ENCODE peak calls at places on chromosomes 12 and 14, in six cellular contexts. J, T, A, E, X and D are unnamed samples.

GRCh38 chr12:80087486-80088213 is 11.7 kb upstream of the OTOGL start:
- DNase-seq in J (no peak), T (no peak), A (no peak), E (no peak), X (no peak), D (no peak)

GRCh38 chr12:112252184-112252583 is 126.8 kb downstream of the TRAFD1 start:
- DNase-seq in J (no peak), T (no peak), A (peak), E (no peak), X (no peak), D (no peak)

GRCh38 chr14:101635238-101636080 is 74.2 kb downstream of the DIO3 start:
- DNase-seq in J (no peak), T (no peak), A (no peak), E (no peak), X (no peak), D (no peak)

GRCh38 chr12:9636807-9637206 is 29.1 kb upstream of the KLRB1 start:
- DNase-seq in J (no peak), T (no peak), A (no peak), E (no peak), X (no peak), D (no peak)

GRCh38 chr14:72965249-72965648 is 39.0 kb downstream of the DCAF4 start:
- DNase-seq in J (no peak), T (no peak), A (peak), E (no peak), X (no peak), D (no peak)

GRCh38 chr14:77043984-77044485 is 15.5 kb upstream of the IRF2BPL start:
- DNase-seq in J (no peak), T (no peak), A (no peak), E (no peak), X (no peak), D (no peak)

GRCh38 chr12:57341275-57341990 is 89.4 kb downstream of the R3HDM2 start:
- DNase-seq in J (no peak), T (no peak), A (no peak), E (no peak), X (no peak), D (no peak)

GRCh38 chr12:46783881-46784280 is 41.9 kb downstream of the SLC38A4 start:
- DNase-seq in J (no peak), T (no peak), A (no peak), E (no peak), X (no peak), D (no peak)

GRCh38 chr14:94682061-94682516 is 69.9 kb downstream of the SERPINA3 start:
- DNase-seq in J (no peak), T (no peak), A (no peak), E (no peak), X (no peak), D (no peak)